ENCODE peak calls at places on chromosome 14, in seven cellular contexts. V is nephron progenitor cell, X is astrocyte of the cerebellum, J is pancreas, M is AG09309, R is brain microvascular endothelial cell, W is suprapubic skin. N is an unnamed sample.

GRCh38 chr14:63432888-63433552 is 110.2 kb downstream of the PPP2R5E start:
- DNase-seq in V (no peak), X (no peak), J (no peak), M (no peak), R (no peak), W (no peak), N (no peak)

GRCh38 chr14:35362911-35363374 is 41.6 kb downstream of the NFKBIA start:
- DNase-seq in V (no peak), X (no peak), J (no peak), M (no peak), R (peak; percentile 58), W (no peak), N (no peak)

GRCh38 chr14:22107734-22108133 is 434.1 kb upstream of the OR4E1 start:
- DNase-seq in V (no peak), X (no peak), J (no peak), M (no peak), R (no peak), W (no peak), N (no peak)

GRCh38 chr14:74637184-74637562 is 25.1 kb upstream of the LTBP2 start:
- DNase-seq in V (peak; percentile 25), X (no peak), J (no peak), M (no peak), R (no peak), W (no peak), N (no peak)

GRCh38 chr14:89787525-89787924 is 167.0 kb downstream of the EFCAB11 start:
- DNase-seq in V (no peak), X (peak; percentile 5), J (no peak), M (peak; percentile 21), R (peak; percentile 70), W (no peak), N (no peak)

GRCh38 chr14:96130854-96131253 is 73.8 kb upstream of the BDKRB2 start:
- DNase-seq in V (no peak), X (no peak), J (no peak), M (no peak), R (no peak), W (no peak), N (peak; percentile 42)

GRCh38 chr14:53411110-53411509 is 258.0 kb upstream of the DDHD1 start:
- DNase-seq in V (no peak), X (peak; percentile 22), J (no peak), M (peak; percentile 61), R (peak; percentile 47), W (no peak), N (no peak)

GRCh38 chr14:23577004-23577681 is 1.4 kb downstream of the JPH4 start:
- DNase-seq in V (peak; percentile 71), X (no peak), J (no peak), M (no peak), R (no peak), W (peak; percentile 75), N (no peak)

GRCh38 chr14:29999013-29999539 is 71.4 kb upstream of the PRKD1 start:
- DNase-seq in V (no peak), X (no peak), J (no peak), M (no peak), R (no peak), W (no peak), N (no peak)

GRCh38 chr14:57199911-57200310 is 68.8 kb downstream of the EXOC5 start:
- DNase-seq in V (no peak), X (no peak), J (no peak), M (no peak), R (peak; percentile 53), W (no peak), N (no peak)

GRCh38 chr14:58979325-58979724 is 209.1 kb upstream of the DAAM1 start:
- DNase-seq in V (no peak), X (no peak), J (no peak), M (no peak), R (no peak), W (no peak), N (no peak)

GRCh38 chr14:104135121-104135903 is 3.1 kb upstream of the KIF26A start:
- DNase-seq in V (peak; percentile 69), X (no peak), J (peak; percentile 4), M (no peak), R (no peak), W (peak; percentile 79), N (no peak)

GRCh38 chr14:69191340-69192111 is at the start of gene EXD2:
- DNase-seq in V (peak; percentile 73), X (peak; percentile 42), J (peak; percentile 94), M (peak; percentile 27), R (peak; percentile 71), W (peak; percentile 93), N (peak; percentile 29)

GRCh38 chr14:100711493-100711892 is 15.2 kb upstream of the DLK1 start:
- DNase-seq in V (no peak), X (no peak), J (peak; percentile 75), M (no peak), R (no peak), W (no peak), N (no peak)

GRCh38 chr14:50082784-50083466 is 33.4 kb downstream of the VCPKMT start:
- DNase-seq in V (no peak), X (no peak), J (no peak), M (no peak), R (peak; percentile 7), W (no peak), N (no peak)

GRCh38 chr14:100834441-100835277 is 8.7 kb downstream of the MEG3 start:
- DNase-seq in V (no peak), X (no peak), J (no peak), M (no peak), R (no peak), W (no peak), N (no peak)

GRCh38 chr14:37474191-37474590 is 120.9 kb downstream of the FOXA1 start:
- DNase-seq in V (no peak), X (no peak), J (no peak), M (no peak), R (no peak), W (no peak), N (no peak)

GRCh38 chr14:94767321-94767878 is 2.5 kb downstream of the GSC start:
- DNase-seq in V (peak; percentile 27), X (no peak), J (no peak), M (no peak), R (no peak), W (no peak), N (no peak)

GRCh38 chr14:81414123-81414522 is 14.0 kb upstream of the STON2 start:
- DNase-seq in V (no peak), X (no peak), J (no peak), M (no peak), R (no peak), W (no peak), N (no peak)

GRCh38 chr14:31465113-31465512 is 7.8 kb upstream of the DTD2 start:
- DNase-seq in V (no peak), X (no peak), J (no peak), M (no peak), R (peak; percentile 70), W (no peak), N (no peak)

GRCh38 chr14:68779761-68780323 is 13.0 kb downstream of the ZFP36L1 start:
- DNase-seq in V (no peak), X (no peak), J (no peak), M (peak; percentile 92), R (peak; percentile 70), W (peak; percentile 48), N (no peak)

GRCh38 chr14:68680541-68681051 is 112.3 kb downstream of the ZFP36L1 start:
- DNase-seq in V (no peak), X (no peak), J (no peak), M (no peak), R (no peak), W (no peak), N (no peak)

GRCh38 chr14:59407246-59407615 is 57.9 kb downstream of the GPR135 start:
- DNase-seq in V (no peak), X (peak; percentile 65), J (no peak), M (peak; percentile 74), R (peak; percentile 90), W (no peak), N (no peak)

GRCh38 chr14:94370524-94370910 is 17.9 kb downstream of the SERPINA1 start:
- DNase-seq in V (no peak), X (no peak), J (no peak), M (no peak), R (no peak), W (peak; percentile 24), N (no peak)

GRCh38 chr14:50452285-50452684 is 55.6 kb upstream of the CDKL1 start:
- DNase-seq in V (no peak), X (peak; percentile 16), J (no peak), M (no peak), R (no peak), W (no peak), N (no peak)

GRCh38 chr14:77125275-77126073 is 16.1 kb downstream of the ZDHHC22 start:
- DNase-seq in V (no peak), X (no peak), J (no peak), M (no peak), R (no peak), W (peak; percentile 49), N (no peak)
- TF ChIP-seq CTCF in V (no peak), X (no peak), J (no peak), M (no peak), R (no peak), W (no peak), N (peak; percentile 1)

GRCh38 chr14:91554535-91555332 is 44.6 kb upstream of the PPP4R3A start:
- DNase-seq in V (peak; percentile 38), X (no peak), J (no peak), M (no peak), R (no peak), W (no peak), N (no peak)
- TF ChIP-seq CTCF in V (no peak), X (no peak), J (no peak), M (no peak), R (no peak), W (no peak), N (no peak)

GRCh38 chr14:45715946-45716345 is 462.9 kb upstream of the MIS18BP1 start:
- DNase-seq in V (no peak), X (no peak), J (no peak), M (no peak), R (no peak), W (no peak), N (peak; percentile 65)

GRCh38 chr14:45716506-45716905 is 463.5 kb upstream of the MIS18BP1 start:
- DNase-seq in V (peak; percentile 51), X (no peak), J (no peak), M (no peak), R (no peak), W (no peak), N (no peak)
- TF ChIP-seq CTCF in V (peak; percentile 47), X (no peak), J (no peak), M (no peak), R (peak; percentile 38), W (no peak), N (peak; percentile 68)

DNA sequence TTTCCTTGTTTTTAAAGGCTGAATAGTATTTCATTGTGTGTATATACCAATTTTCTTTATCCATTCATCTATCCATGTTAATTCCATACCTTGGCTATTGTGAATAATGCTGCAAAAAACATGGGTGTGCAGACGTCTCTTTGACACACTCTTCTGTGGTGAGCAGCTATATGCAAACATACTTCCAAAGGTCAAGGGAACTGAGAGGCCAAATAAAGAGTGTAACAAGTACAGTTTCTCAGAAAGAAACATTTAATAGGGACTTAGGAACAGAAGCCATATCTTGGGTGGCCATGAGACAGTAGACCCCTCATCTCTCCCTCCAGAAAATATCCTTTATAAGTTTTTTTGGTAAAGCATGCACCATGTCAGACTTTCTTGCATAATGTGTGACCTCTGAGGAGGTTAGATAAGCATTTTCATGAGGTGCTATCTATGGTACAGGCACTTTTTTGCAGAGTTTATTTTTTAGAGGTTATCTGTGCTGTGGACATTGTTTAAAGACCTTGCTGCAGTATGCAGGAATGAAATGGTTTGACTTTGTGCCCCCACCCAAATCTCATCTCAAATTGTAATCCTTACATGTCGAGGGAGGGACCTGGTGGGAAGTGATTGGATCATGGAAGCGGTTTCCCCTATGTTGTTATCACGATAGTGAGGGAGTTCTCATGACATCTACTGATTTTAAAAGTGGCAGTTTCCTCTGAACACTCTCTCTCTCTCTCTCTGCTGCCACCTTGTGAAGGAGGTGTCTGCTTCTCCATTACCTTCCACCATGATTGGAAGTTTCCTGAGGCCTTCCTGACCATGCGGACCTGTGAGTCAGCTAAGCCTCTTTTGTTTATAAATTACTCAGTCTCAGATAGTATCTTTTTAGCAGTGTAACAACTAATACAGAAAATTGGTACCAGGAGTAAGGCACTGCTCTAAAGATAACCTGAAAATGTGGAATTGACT is 1202.3 kb downstream of the GALC start:
- DNase-seq in V (no peak), X (no peak), J (no peak), M (no peak), R (no peak), W (no peak), N (no peak)
- TF ChIP-seq CTCF in V (no peak), X (no peak), J (no peak), M (no peak), R (no peak), W (no peak), N (peak; percentile 52)

N was measured in epithelial cell of proximal tubule.